ENCODE peak calls at places on chromosomes 12 and 14, in seven cellular contexts. X is endodermal cell, J is kidney, E is psoas muscle, S is ascending aorta, W is H1, G is body of pancreas. N is an unnamed sample. For H3K36me3, the result is how much of the 10 kb centered on the place peaks cover.

GRCh38 chr12:71243375-71243774 is 85.6 kb upstream of the TSPAN8 start:
- DNase-seq in X (no peak), J (no peak), E (no peak), S (no peak), W (no peak), G (no peak), N (no peak)

GRCh38 chr14:54637829-54638446 is 71.0 kb downstream of the SAMD4A start:
- DNase-seq in X (no peak), J (no peak), E (peak), S (no peak), W (peak), G (no peak), N (no peak)

GRCh38 chr12:64229796-64230195 is 7.7 kb upstream of the KICS2 start:
- DNase-seq in X (no peak), J (no peak), E (no peak), S (no peak), W (no peak), G (no peak), N (no peak)

GRCh38 chr14:61026523-61026922 is 45.5 kb downstream of the SLC38A6 start:
- DNase-seq in X (no peak), J (no peak), E (no peak), S (no peak), W (no peak), G (no peak), N (no peak)

GRCh38 chr14:54653764-54654469 is 87.0 kb downstream of the SAMD4A start:
- DNase-seq in X (no peak), J (peak), E (peak), S (no peak), W (no peak), G (peak), N (no peak)

GRCh38 chr12:117679776-117680175 is 289.0 kb downstream of the KSR2 start:
- DNase-seq in X (no peak), J (no peak), E (no peak), S (no peak), W (no peak), G (no peak), N (no peak)

GRCh38 chr12:25583545-25583944 is 30.5 kb upstream of the LMNTD1 start:
- DNase-seq in X (peak), J (no peak), E (no peak), S (no peak), W (no peak), G (peak), N (no peak)

GRCh38 chr14:69880051-69880487 is 853 bp downstream of the SMOC1 start:
- DNase-seq in X (peak), J (no peak), E (no peak), S (no peak), W (no peak), G (peak), N (no peak)

GRCh38 chr12:51855586-51856428 is 7.3 kb upstream of the FIGNL2 start:
- DNase-seq in X (peak), J (peak), E (peak), S (no peak), W (peak), G (peak), N (no peak)

GRCh38 chr14:77622562-77622961 is 6.1 kb upstream of the SPTLC2 start:
- DNase-seq in X (no peak), J (peak), E (no peak), S (no peak), W (no peak), G (peak), N (no peak)

GRCh38 chr12:2101798-2102197 is 49.0 kb downstream of the CACNA1C start:
- DNase-seq in X (no peak), J (no peak), E (no peak), S (no peak), W (no peak), G (no peak), N (no peak)

GRCh38 chr12:45273717-45274271 is 57.9 kb downstream of the ANO6 start:
- DNase-seq in X (no peak), J (no peak), E (peak), S (peak), W (no peak), G (no peak), N (no peak)

GRCh38 chr12:47307680-47308399 is 228.1 kb upstream of the AMIGO2 start:
- DNase-seq in X (peak), J (no peak), E (no peak), S (no peak), W (no peak), G (peak), N (peak)

GRCh38 chr12:47458273-47458672 is 247.6 kb downstream of the RPAP3 start:
- DNase-seq in X (no peak), J (no peak), E (no peak), S (no peak), W (no peak), G (peak), N (no peak)

GRCh38 chr12:110088936-110089335 is 35.2 kb upstream of the IFT81 start:
- DNase-seq in X (no peak), J (no peak), E (no peak), S (no peak), W (no peak), G (no peak), N (no peak)

GRCh38 chr14:104389326-104390220 is 190.0 kb upstream of the C14orf180 start:
- DNase-seq in X (peak), J (peak), E (no peak), S (no peak), W (no peak), G (no peak), N (no peak)

GRCh38 chr12:56346663-56347062 is 8.0 kb downstream of the IL23A start:
- DNase-seq in X (peak), J (no peak), E (no peak), S (no peak), W (peak), G (no peak), N (no peak)

GRCh38 chr14:76473381-76474263 is 97.7 kb downstream of the ESRRB start:
- DNase-seq in X (peak), J (no peak), E (peak), S (no peak), W (peak), G (no peak), N (no peak)

GRCh38 chr12:93244514-93245077 is 133.1 kb upstream of the NUDT4 start:
- DNase-seq in X (no peak), J (no peak), E (no peak), S (no peak), W (no peak), G (no peak), N (no peak)

GRCh38 chr14:80940146-80940545 is 1.4 kb downstream of the CEP128 start:
- DNase-seq in X (no peak), J (no peak), E (no peak), S (no peak), W (no peak), G (no peak), N (no peak)

GRCh38 chr12:42815068-42815467 is 225.5 kb upstream of the PRICKLE1 start:
- DNase-seq in X (no peak), J (no peak), E (no peak), S (no peak), W (no peak), G (no peak), N (no peak)

GRCh38 chr12:29578070-29578469 is 80.6 kb upstream of the OVCH1 start:
- DNase-seq in X (no peak), J (no peak), E (no peak), S (no peak), W (no peak), G (no peak), N (no peak)

GRCh38 chr14:103101964-103102688 is 7.6 kb downstream of the EXOC3L4 start:
- DNase-seq in X (no peak), J (peak), E (no peak), S (no peak), W (no peak), G (no peak), N (no peak)

GRCh38 chr14:103104654-103105511 is 10.4 kb downstream of the EXOC3L4 start:
- DNase-seq in X (peak), J (peak), E (peak), S (no peak), W (peak), G (peak), N (peak)

GRCh38 chr14:103104389-103104653 is 9.8 kb downstream of the EXOC3L4 start:
- DNase-seq in X (no peak), J (no peak), E (no peak), S (no peak), W (no peak), G (no peak), N (no peak)

GRCh38 chr14:103102689-103103260 is 8.2 kb downstream of the EXOC3L4 start:
- DNase-seq in X (no peak), J (peak), E (no peak), S (no peak), W (no peak), G (no peak), N (no peak)

GRCh38 chr14:103103461-103104388 is 9.2 kb downstream of the EXOC3L4 start:
- DNase-seq in X (peak), J (peak), E (peak), S (no peak), W (peak), G (peak), N (no peak)
- TF ChIP-seq CTCF in X (no peak), J (no peak), E (no peak), S (no peak), W (no peak), G (peak), N (no peak)

GRCh38 chr14:93239869-93240677 is 33.0 kb downstream of the UBR7 start:
- DNase-seq in X (no peak), J (no peak), E (no peak), S (no peak), W (no peak), G (no peak), N (no peak)
- H3K36me3 ChIP-seq in X (half or more), J (under half), E (half or more), S (under half), W (under half), G (under half), N (under half)

DNA sequence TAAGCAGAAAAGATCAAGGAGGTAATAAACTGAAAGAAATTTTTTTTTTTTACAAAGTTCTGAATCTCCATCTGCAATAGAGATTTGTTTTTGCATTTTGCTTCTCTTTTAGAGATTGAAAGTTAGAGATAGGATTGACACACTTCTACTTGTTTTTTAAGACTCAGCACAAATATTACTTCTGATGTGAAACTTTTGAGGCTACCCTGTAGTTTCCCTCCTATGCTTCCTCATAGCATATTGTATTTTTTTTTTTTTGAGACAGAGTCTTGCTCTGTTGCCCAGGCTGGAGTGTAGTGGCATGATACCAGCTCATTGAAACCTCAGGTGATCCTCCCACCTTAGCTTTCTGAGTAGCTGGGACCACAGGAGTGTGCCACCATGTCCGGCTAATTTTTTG is 32.1 kb upstream of the SGPP1 start:
- DNase-seq in X (no peak), J (no peak), E (no peak), S (no peak), W (no peak), G (no peak), N (no peak)
- H3K27ac ChIP-seq in X (no peak), J (no peak), E (no peak), S (no peak), W (no peak), G (no peak), N (no peak)

DNA sequence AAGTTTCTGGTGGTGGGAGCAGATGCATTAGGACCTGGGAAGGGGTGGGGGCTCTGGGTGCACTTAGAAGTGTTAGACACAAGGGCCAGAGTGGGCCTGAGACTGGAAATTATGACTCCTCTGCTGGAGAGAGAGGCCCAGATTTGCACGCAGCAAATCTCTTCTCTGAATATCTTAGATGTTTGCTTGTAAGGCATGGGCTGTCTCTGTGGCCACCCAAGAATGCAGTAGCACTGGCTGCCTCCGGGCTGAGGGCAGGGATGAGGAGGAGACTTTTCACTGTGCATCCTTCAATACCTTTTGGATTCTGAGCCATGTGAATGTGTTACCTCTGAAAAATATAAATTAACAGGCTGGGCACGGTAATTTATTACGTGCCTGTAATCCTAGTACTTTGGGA is 14.0 kb upstream of the RABGGTA start:
- DNase-seq in X (no peak), J (no peak), E (no peak), S (no peak), W (no peak), G (no peak), N (no peak)
- TF ChIP-seq CTCF in X (no peak), J (no peak), E (no peak), S (no peak), W (no peak), G (no peak), N (no peak)

DNA sequence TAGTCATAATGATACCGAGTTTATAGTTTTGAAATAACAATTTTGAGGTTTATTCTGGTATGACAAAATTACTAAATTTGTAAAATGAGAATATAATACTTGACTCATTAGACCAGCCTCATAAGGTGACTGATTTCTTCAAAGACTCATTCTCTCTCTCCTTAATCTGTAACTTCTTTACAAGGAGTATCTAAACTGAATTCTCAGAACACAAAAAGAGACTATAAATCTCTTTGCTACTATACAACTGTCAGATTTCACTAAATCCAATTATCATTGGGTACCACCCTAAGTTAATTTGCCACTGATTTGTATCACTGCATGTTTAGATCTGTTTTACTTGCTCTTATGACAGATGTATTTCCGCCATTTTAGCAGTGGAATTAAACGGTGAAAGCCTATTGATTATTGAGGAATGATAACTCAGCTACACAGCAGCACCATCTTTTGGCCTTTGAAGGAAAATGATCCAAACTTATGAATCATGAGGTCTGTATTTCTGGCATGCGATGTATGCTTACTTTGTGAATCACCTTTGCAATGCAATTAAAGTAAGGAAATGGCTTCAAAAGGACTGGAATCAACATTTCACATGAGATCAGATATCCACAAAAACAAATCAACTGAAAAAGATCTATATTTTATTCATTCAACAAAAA is 161.2 kb downstream of the RERGL start:
- DNase-seq in X (no peak), J (no peak), E (no peak), S (no peak), W (no peak), G (no peak), N (no peak)
- H3K36me3 ChIP-seq in X (under half), J (under half), E (under half), S (under half), W (under half), G (under half), N (under half)

GRCh38 chr14:28757790-28758189 is 8.8 kb upstream of the FOXG1 start:
- DNase-seq in X (no peak), J (no peak), E (no peak), S (no peak), W (no peak), G (no peak), N (no peak)
- H3K27ac ChIP-seq in X (no peak), J (no peak), E (no peak), S (no peak), W (no peak), G (no peak), N (no peak)

DNA sequence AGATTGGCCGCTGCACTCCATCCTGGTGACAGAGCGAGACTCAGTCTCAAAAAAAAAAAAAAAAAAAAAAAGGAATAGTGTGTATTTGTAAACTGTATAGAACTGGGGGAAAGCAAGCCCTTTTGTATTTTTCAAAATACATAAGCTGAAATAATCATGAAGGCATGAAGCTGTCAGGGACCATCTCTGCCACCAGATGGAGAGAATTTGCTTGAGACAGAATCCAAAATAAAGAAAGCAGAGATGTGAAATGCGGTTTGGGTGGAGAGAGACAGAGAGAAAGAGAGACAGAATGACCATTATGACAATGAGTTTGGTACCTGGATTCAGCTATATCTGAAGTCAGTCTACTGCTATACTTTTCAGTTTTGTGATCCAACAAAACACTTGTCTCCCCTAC is 155.7 kb upstream of the LRIG3 start:
- DNase-seq in X (no peak), J (no peak), E (no peak), S (no peak), W (no peak), G (no peak), N (no peak)
- TF ChIP-seq CTCF in X (peak), J (no peak), E (no peak), S (no peak), W (no peak), G (no peak), N (no peak)

DNA sequence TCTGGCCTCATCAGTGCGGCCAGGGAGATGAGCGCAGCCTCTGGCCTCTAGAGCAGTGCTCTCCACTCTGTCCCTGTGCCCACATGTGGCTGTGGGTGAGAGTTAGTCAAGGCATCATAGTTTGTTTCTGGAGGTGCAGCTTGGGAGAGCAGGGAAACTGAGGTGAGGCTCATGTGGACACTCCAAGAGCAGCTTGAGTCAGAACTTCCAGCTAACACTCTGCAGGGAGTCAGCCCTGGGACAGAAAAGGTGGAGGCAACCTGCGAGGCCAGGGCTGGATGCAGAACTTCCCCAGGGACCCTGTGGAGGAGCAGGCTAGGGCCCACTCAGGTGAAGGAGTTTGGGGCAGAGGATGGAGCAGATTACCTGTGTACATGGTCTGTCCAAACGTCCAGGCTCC is 10.8 kb downstream of the ISCA2 start:
- DNase-seq in X (peak), J (no peak), E (no peak), S (no peak), W (no peak), G (no peak), N (no peak)
- H3K36me3 ChIP-seq in X (under half), J (under half), E (under half), S (half or more), W (under half), G (under half), N (under half)

N was measured in CD8-positive, alpha-beta T cell.